ENCODE peak calls at places on chromosome 13, in four cellular contexts. H is stomach, W is naive B cell, R is SW480. Y is an unnamed sample.

GRCh38 chr13:41492432-41493267 is 35.3 kb downstream of the RGCC start:
- DNase-seq in W (peak), R (no peak), H (no peak), Y (no peak)

GRCh38 chr13:107450931-107451330 is 764.4 kb downstream of the LIG4 start:
- DNase-seq in H (no peak), W (no peak), R (peak), Y (no peak)

GRCh38 chr13:113152894-113153809 is 5.3 kb upstream of the PROZ start:
- DNase-seq in R (peak), W (peak), H (peak), Y (peak)

GRCh38 chr13:84648069-84648640 is 765.9 kb upstream of the SLITRK1 start:
- DNase-seq in R (no peak), H (no peak), W (no peak), Y (no peak)

GRCh38 chr13:93862259-93862658 is 617.2 kb downstream of the DCT start:
- DNase-seq in H (no peak), W (no peak), R (no peak), Y (no peak)

GRCh38 chr13:49444517-49445395 is 682 bp downstream of the SETDB2 start:
- DNase-seq in H (no peak), R (peak), W (peak), Y (no peak)

GRCh38 chr13:50128406-50129048 is 113.3 kb downstream of the KCNRG start:
- DNase-seq in R (no peak), W (no peak), H (no peak), Y (no peak)

GRCh38 chr13:92097337-92097903 is 699.0 kb downstream of the GPC5 start:
- DNase-seq in W (no peak), R (no peak), H (no peak), Y (no peak)

GRCh38 chr13:42064259-42064658 is 15.8 kb downstream of the DGKH start:
- DNase-seq in H (no peak), W (no peak), R (peak), Y (no peak)

Y was measured in mucosa of descending colon.